ENCODE peak calls at places on chromosomes 4 and X, in four cellular contexts. L is CD8-positive, alpha-beta T cell; E is cardiac muscle cell; Q is lower lobe of right lung. U is an unnamed sample.

GRCh38 chrX:38112566-38112965 is 106.2 kb downstream of the SYTL5 start:
- DNase-seq in L (no peak), E (no peak), Q (no peak), U (no peak)

GRCh38 chrX:25858273-25858880 is 279.8 kb upstream of the MAGEB18 start:
- DNase-seq in L (no peak), E (peak; percentile 41), Q (no peak), U (no peak)

GRCh38 chrX:44183329-44183728 is 160.1 kb downstream of the EFHC2 start:
- DNase-seq in L (no peak), E (no peak), Q (no peak), U (no peak)

GRCh38 chrX:48083212-48083611 is 11.8 kb upstream of the ZNF630 start:
- DNase-seq in L (peak; percentile 61), E (peak; percentile 61), Q (no peak), U (no peak)

GRCh38 chr4:61786226-61786625 is 586.1 kb downstream of the ADGRL3 start:
- DNase-seq in L (no peak), E (no peak), Q (no peak), U (no peak)

GRCh38 chr4:147899512-147899911 is 167.6 kb downstream of the ARHGAP10 start:
- DNase-seq in L (no peak), E (peak; percentile 56), Q (no peak), U (no peak)

GRCh38 chr4:71664366-71664765 is 119.5 kb downstream of the GC start:
- DNase-seq in L (no peak), E (no peak), Q (no peak), U (no peak)

GRCh38 chr4:139858436-139859225 is 193.0 kb downstream of the MGST2 start:
- DNase-seq in L (no peak), E (no peak), Q (no peak), U (peak; percentile 35)

GRCh38 chr4:26719954-26720552 is 136.2 kb downstream of the TBC1D19 start:
- DNase-seq in L (no peak), E (peak; percentile 54), Q (no peak), U (no peak)

GRCh38 chr4:67083496-67083895 is 461.8 kb downstream of the CENPC start:
- DNase-seq in L (no peak), E (no peak), Q (no peak), U (no peak)

GRCh38 chr4:107520368-107520767 is 199.7 kb downstream of the PAPSS1 start:
- DNase-seq in L (no peak), E (no peak), Q (no peak), U (no peak)

GRCh38 chr4:25670991-25671390 is 15.3 kb downstream of the SLC34A2 start:
- DNase-seq in L (no peak), E (no peak), Q (no peak), U (no peak)

GRCh38 chrX:150942958-150943594 is 40.1 kb upstream of the HMGB3 start:
- DNase-seq in L (no peak), E (no peak), Q (no peak), U (no peak)

GRCh38 chr4:81392164-81392563 is 79.5 kb downstream of the RASGEF1B start:
- DNase-seq in L (no peak), E (no peak), Q (no peak), U (no peak)

GRCh38 chr4:94454405-94454804 is 2.7 kb downstream of the PDLIM5 start:
- DNase-seq in L (no peak), E (peak; percentile 35), Q (no peak), U (no peak)

GRCh38 chr4:172356002-172356401 is 542.8 kb downstream of the GALNTL6 start:
- DNase-seq in L (no peak), E (no peak), Q (no peak), U (no peak)

GRCh38 chr4:175671491-175671934 is 140.6 kb downstream of the GPM6A start:
- DNase-seq in L (no peak), E (no peak), Q (no peak), U (no peak)

DNA sequence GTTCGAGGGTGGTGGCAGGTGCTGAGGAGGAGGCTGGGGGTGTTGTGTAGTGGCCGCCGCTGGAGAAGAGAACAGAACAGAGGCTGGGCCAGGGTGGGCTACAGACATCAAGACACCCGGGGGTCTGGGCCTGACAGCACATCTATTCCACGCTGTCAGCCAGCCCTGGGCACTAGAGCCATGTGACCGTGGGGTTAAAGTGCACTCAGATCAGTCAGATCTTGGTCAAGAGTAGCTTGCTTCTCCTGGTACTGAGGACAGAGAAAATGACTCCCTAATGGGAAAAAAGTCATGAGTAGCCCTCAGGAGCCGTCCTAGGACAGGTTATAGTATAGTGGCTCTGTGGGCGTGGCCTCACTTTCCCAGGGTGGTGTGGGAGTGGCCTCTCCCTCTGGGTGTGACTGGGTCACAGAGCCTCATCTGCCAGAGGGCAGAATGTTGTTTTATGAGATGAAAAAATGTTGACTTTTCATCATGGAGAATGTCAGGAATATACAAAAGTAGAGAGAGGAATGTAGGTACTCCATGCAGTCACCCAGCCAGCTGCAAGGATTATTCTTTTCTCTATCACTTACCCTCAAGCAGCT is 19.4 kb downstream of the TRMT44 start:
- DNase-seq in L (no peak), E (no peak), Q (no peak), U (no peak)
- H3K36me3 ChIP-seq in L (peaks cover 37% of the 10 kb centered on the region), E (peaks cover 16% of the 10 kb centered on the region), Q (peaks cover 91% of the 10 kb centered on the region), U (no peaks in the 10 kb centered on the region)

DNA sequence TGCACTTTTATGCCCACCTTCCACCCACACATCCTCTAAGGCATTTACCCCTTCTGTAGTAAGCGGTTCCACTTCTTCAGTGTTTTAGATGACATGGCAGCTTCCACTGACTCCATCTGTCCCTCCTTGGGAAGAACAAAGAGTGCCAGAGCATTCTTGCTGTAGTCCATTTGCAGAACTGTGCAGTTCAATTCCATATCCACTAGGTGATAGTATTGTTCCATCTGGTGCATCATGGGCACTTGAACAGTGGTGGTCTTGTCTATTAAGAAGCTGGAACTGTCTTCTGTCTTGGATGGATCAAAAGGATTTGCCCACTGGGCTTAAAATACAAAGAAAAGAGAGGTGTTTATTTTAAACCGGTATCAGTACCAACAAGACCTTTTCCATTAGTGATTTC is 3.5 kb downstream of the SERPINA7 start:
- DNase-seq in L (no peak), E (peak; percentile 14), Q (no peak), U (no peak)
- TF ChIP-seq CTCF in L (no peak), E (peak; percentile 42), Q (no peak), U (no peak)

DNA sequence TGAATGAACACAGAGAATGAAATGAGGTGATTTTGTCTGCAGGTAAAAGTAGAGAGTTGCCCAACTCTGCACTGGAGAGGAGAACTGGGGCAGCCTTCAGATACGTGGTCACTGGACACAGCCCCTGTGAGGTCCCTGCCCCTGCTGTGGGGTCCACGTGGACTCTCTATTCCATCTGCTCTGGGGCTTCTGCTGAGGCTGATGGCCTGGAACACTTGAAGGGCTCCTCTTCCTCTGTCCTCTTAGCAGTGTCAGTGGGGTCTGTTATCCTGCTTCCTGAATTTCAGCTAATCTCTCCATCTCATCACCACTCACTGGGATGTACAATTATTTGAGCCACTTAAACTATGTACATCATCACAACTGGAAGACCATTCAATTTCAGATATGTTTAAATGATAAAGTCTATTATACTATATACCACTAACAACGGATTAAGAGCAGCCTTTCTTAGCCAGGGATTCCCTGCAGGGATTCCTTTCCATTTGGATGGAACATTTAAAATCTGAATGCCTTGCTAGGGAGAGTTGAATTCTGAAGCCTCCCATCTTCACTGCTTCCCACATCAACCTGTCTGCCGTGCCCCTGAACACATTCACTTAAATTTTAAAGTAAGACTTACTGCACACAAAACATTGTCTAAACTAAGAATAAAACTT is 74.0 kb downstream of the CC2D2A start:
- DNase-seq in L (no peak), E (no peak), Q (no peak), U (no peak)
- H3K4me1 ChIP-seq in L (peaks cover 9% of the 10 kb centered on the region), E (peaks cover 3% of the 10 kb centered on the region), Q (peaks cover 9% of the 10 kb centered on the region), U (no peaks in the 10 kb centered on the region)

GRCh38 chr4:2909583-2909982 is 53.6 kb downstream of the NOP14 start:
- DNase-seq in L (no peak), E (no peak), Q (no peak), U (no peak)
- H3K36me3 ChIP-seq in L (peaks cover 58% of the 10 kb centered on the region), E (peaks cover 48% of the 10 kb centered on the region), Q (peaks cover 100% of the 10 kb centered on the region), U (peaks cover 5% of the 10 kb centered on the region)

GRCh38 chr4:36351082-36351666 is 69.8 kb downstream of the DTHD1 start:
- DNase-seq in L (peak; percentile 83), E (peak; percentile 55), Q (peak; percentile 69), U (peak; percentile 27)
- TF ChIP-seq CTCF in L (peak; percentile 97), E (peak; percentile 72), Q (peak; percentile 81), U (peak; percentile 42)

DNA sequence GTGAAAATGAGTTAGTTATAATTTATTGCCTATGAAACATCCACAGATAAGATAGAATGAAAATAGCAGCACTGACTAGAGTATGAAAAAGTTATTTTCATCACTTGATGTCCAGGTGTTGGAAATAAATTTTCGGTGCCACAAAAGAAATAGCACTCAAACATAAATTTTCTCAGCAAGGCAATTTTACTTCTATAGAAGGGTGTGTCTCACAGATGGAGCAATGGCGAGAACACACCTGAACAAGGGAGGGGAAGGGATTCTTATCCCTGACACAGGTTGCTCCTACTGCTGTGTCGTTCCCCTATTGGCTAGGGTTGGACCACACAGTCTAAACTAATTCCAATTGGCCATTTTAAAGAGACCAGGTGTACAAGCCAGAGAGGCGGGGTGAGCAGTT is 13.3 kb upstream of the VAMP7 start:
- DNase-seq in L (no peak), E (no peak), Q (no peak), U (no peak)
- H3K4me1 ChIP-seq in L (no peaks in the 10 kb centered on the region), E (no peaks in the 10 kb centered on the region), Q (no peaks in the 10 kb centered on the region), U (no peaks in the 10 kb centered on the region)

GRCh38 chr4:8214091-8214490 is 15.0 kb downstream of the SH3TC1 start:
- DNase-seq in L (no peak), E (no peak), Q (no peak), U (no peak)

GRCh38 chr4:8211229-8211628 is 12.1 kb downstream of the SH3TC1 start:
- DNase-seq in L (no peak), E (no peak), Q (no peak), U (no peak)

GRCh38 chr4:8212606-8213005 is 13.5 kb downstream of the SH3TC1 start:
- DNase-seq in L (no peak), E (no peak), Q (no peak), U (no peak)

GRCh38 chr4:8211737-8212581 is 12.9 kb downstream of the SH3TC1 start:
- DNase-seq in L (no peak), E (no peak), Q (no peak), U (no peak)

GRCh38 chr4:8213121-8213520 is 14.0 kb downstream of the SH3TC1 start:
- DNase-seq in L (no peak), E (no peak), Q (no peak), U (no peak)
- H3K36me3 ChIP-seq in L (no peaks in the 10 kb centered on the region), E (no peaks in the 10 kb centered on the region), Q (peaks cover 76% of the 10 kb centered on the region), U (no peaks in the 10 kb centered on the region)

GRCh38 chr4:2536193-2537010 is at the start of gene FAM193A:
- DNase-seq in L (peak; percentile 99), E (peak; percentile 100), Q (peak; percentile 100), U (peak; percentile 99)

GRCh38 chr4:2534904-2535385 is 1.5 kb upstream of the FAM193A start:
- DNase-seq in L (no peak), E (no peak), Q (no peak), U (no peak)

GRCh38 chr4:2537011-2537830 is 774 bp downstream of the FAM193A start:
- DNase-seq in L (peak; percentile 71), E (peak; percentile 42), Q (peak; percentile 76), U (peak; percentile 24)

GRCh38 chr4:2535386-2536192 is 858 bp upstream of the FAM193A start:
- DNase-seq in L (peak; percentile 67), E (peak; percentile 33), Q (peak; percentile 69), U (peak; percentile 35)
- TF ChIP-seq CTCF in L (no peak), E (peak; percentile 10), Q (no peak), U (no peak)

DNA sequence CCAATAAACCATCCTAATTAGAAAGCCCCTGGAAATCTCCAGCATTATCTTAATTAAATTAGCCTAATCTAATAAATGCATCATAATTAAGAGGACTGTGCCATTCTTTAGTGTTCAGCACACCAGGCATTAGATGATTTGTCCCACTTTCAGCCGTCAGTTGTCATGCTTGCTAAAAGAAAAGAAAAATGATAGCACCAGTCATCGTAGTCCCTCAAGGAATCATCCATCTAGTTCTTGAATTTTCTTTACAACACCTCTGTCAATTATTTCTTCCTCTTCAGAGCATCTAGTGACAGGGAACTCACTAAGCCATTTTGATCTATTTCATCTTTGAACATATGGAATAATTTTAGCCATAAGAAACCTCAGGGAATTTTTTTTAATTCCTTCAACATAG is 156.0 kb downstream of the PALLD start:
- DNase-seq in L (no peak), E (no peak), Q (no peak), U (no peak)
- H3K4me1 ChIP-seq in L (no peaks in the 10 kb centered on the region), E (peaks cover 12% of the 10 kb centered on the region), Q (no peaks in the 10 kb centered on the region), U (no peaks in the 10 kb centered on the region)